ENCODE peak calls at places on chromosomes 13 and 19, in five cellular contexts. F is B cell, Z is cardiac muscle cell, U is suprapubic skin, X is upper lobe of right lung. H is an unnamed sample.
A peak's percentile ranks its signal among the peaks of the same experiment; 100 is the strongest.

GRCh38 chr19:47227347-47228167 is 3.4 kb downstream of the BBC3 start:
- DNase-seq in X (peak; percentile 95), U (peak; percentile 97), F (peak; percentile 62), Z (peak; percentile 82), H (peak; percentile 86)

GRCh38 chr13:41402695-41403511 is 54.4 kb upstream of the RGCC start:
- DNase-seq in Z (peak; percentile 5), X (no peak), F (no peak), U (no peak), H (no peak)

GRCh38 chr19:45164577-45165335 is 4.0 kb upstream of the NKPD1 start:
- DNase-seq in Z (peak; percentile 48), X (peak; percentile 89), U (no peak), F (peak; percentile 76), H (no peak)

GRCh38 chr13:35530147-35530546 is 53.7 kb upstream of the MAB21L1 start:
- DNase-seq in U (no peak), F (no peak), Z (no peak), X (no peak), H (no peak)

GRCh38 chr19:2740314-2740656 is 468 bp upstream of the SLC39A3 start:
- DNase-seq in X (no peak), Z (no peak), F (no peak), U (no peak), H (no peak)

GRCh38 chr13:42355118-42355840 is 83.3 kb downstream of the AKAP11 start:
- DNase-seq in Z (peak; percentile 39), U (no peak), F (no peak), X (no peak), H (no peak)

GRCh38 chr19:4971424-4971793 is 2.5 kb downstream of the KDM4B start:
- DNase-seq in U (no peak), F (peak; percentile 48), X (no peak), Z (no peak), H (peak; percentile 43)

GRCh38 chr13:79869326-79869725 is 388.4 kb downstream of the NDFIP2 start:
- DNase-seq in Z (no peak), F (no peak), X (no peak), U (no peak), H (no peak)

GRCh38 chr19:16298334-16298733 is 26.3 kb upstream of the KLF2 start:
- DNase-seq in Z (no peak), U (no peak), X (no peak), F (no peak), H (no peak)

GRCh38 chr19:11736696-11737095 is 2.0 kb downstream of the ZNF823 start:
- DNase-seq in X (no peak), U (no peak), Z (no peak), F (peak; percentile 33), H (no peak)

GRCh38 chr13:36848228-36848982 is 29.4 kb downstream of the RFXAP start:
- DNase-seq in Z (no peak), F (no peak), X (no peak), U (no peak), H (no peak)
- TF ChIP-seq CTCF in Z (no peak), F (no peak), X (peak; percentile 17), U (no peak), H (peak; percentile 27)

DNA sequence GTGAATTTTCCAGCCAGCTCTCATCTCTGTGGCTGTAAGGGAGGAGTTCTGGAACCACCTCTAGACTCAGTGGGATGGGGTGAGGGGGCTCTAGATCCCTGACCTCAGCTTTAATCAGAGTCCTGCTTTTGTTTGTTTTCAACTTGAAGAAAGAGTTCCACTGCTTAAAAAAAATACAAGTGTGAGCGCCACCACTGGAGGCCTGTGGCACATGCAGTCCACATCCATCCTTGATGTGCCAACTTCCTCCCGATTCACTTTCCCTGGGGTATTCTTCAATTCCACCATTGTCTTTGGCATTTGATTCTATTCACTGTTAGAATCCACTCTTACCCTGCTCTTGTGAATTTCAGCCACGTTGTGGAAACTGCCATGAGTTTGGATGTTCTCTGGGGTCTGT is 62.4 kb upstream of the GJB6 start:
- DNase-seq in Z (no peak), X (no peak), F (no peak), U (no peak), H (no peak)
- TF ChIP-seq CTCF in Z (peak; percentile 8), X (no peak), F (no peak), U (no peak), H (peak; percentile 55)

DNA sequence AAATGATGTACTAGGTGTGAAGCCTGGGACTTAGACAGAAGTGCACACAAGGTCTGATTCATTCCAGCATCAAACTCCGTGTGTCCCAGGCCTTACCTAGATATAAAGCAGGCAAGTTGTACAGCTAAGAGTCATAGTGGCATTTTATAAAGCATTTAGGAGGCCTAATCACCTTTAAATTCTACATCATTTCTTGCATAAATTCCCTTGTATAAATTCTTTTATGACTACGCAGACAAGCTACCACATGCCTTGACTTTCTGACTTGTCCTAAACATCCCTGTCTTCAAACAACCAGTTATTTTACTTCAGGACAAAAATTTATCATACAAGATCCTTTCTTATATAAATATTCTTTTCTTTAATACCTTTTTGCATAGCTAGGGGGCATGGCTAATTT is 22.5 kb downstream of the TMEM255B start:
- DNase-seq in X (no peak), F (no peak), U (no peak), Z (no peak), H (no peak)
- TF ChIP-seq CTCF in X (no peak), F (no peak), U (no peak), Z (no peak), H (no peak)

GRCh38 chr19:19337120-19337519 is 16.5 kb downstream of the MAU2 start:
- DNase-seq in Z (no peak), X (no peak), U (no peak), F (no peak), H (no peak)
- TF ChIP-seq CTCF in Z (no peak), X (no peak), U (no peak), F (no peak), H (no peak)

GRCh38 chr19:19234220-19234816 is 22.6 kb downstream of the NCAN start:
- DNase-seq in U (no peak), F (no peak), Z (no peak), X (no peak), H (no peak)

GRCh38 chr19:19236173-19236572 is 24.4 kb downstream of the NCAN start:
- DNase-seq in F (no peak), Z (no peak), U (no peak), X (no peak), H (no peak)

GRCh38 chr19:19240476-19240875 is 28.7 kb downstream of the NCAN start:
- DNase-seq in Z (no peak), U (no peak), F (no peak), X (no peak), H (no peak)

GRCh38 chr19:19239675-19240074 is 27.9 kb downstream of the NCAN start:
- DNase-seq in X (no peak), F (no peak), Z (no peak), U (no peak), H (no peak)

GRCh38 chr19:19238126-19238894 is 26.6 kb downstream of the NCAN start:
- DNase-seq in U (no peak), X (no peak), Z (no peak), F (no peak), H (no peak)
- TF ChIP-seq CTCF in U (no peak), X (no peak), Z (no peak), F (no peak), H (no peak)

H was measured in endothelial cell.